ENCODE peak calls at places on chromosomes 3 and 15, in six cellular contexts. W, H, Z, D, X and O are unnamed samples. For H3K4me1 and H3K36me3, the result is how much of the 10 kb centered on the place peaks cover.

GRCh38 chr3:54954019-54954418 is 26.2 kb upstream of the LRTM1 start:
- DNase-seq in W (no peak), H (no peak), Z (no peak), D (peak), X (no peak), O (no peak)

GRCh38 chr3:192122832-192123594 is 604.3 kb downstream of the FGF12 start:
- DNase-seq in W (no peak), H (no peak), Z (no peak), D (no peak), X (no peak), O (no peak)

GRCh38 chr3:38555926-38556325 is 59.8 kb downstream of the EXOG start:
- DNase-seq in W (no peak), H (peak), Z (no peak), D (no peak), X (no peak), O (no peak)

GRCh38 chr3:173785004-173785403 is 387.5 kb downstream of the NLGN1 start:
- DNase-seq in W (no peak), H (no peak), Z (no peak), D (no peak), X (no peak), O (no peak)

GRCh38 chr3:5330152-5330810 is 142.8 kb downstream of the EDEM1 start:
- DNase-seq in W (no peak), H (no peak), Z (no peak), D (no peak), X (no peak), O (no peak)

GRCh38 chr15:76334438-76335004 is 2.1 kb upstream of the ISL2 start:
- DNase-seq in W (no peak), H (no peak), Z (no peak), D (no peak), X (no peak), O (no peak)

GRCh38 chr3:103127737-103128136 is 692.9 kb downstream of the ZPLD1 start:
- DNase-seq in W (no peak), H (no peak), Z (no peak), D (no peak), X (no peak), O (no peak)

GRCh38 chr15:63909819-63910437 is 76.2 kb upstream of the HERC1 start:
- DNase-seq in W (no peak), H (peak), Z (no peak), D (no peak), X (no peak), O (no peak)

GRCh38 chr3:100048248-100048647 is 66.1 kb downstream of the FILIP1L start:
- DNase-seq in W (peak), H (no peak), Z (no peak), D (no peak), X (no peak), O (no peak)

GRCh38 chr3:140463401-140463800 is 214.5 kb upstream of the TRIM42 start:
- DNase-seq in W (no peak), H (no peak), Z (no peak), D (no peak), X (no peak), O (no peak)

GRCh38 chr3:82236257-82236656 is 474.8 kb upstream of the GBE1 start:
- DNase-seq in W (no peak), H (no peak), Z (no peak), D (no peak), X (no peak), O (no peak)

GRCh38 chr3:136547293-136547692 is 204.9 kb downstream of the STAG1 start:
- DNase-seq in W (no peak), H (no peak), Z (no peak), D (no peak), X (no peak), O (no peak)

GRCh38 chr3:183541235-183541655 is 14.3 kb downstream of the KLHL6 start:
- DNase-seq in W (no peak), H (no peak), Z (no peak), D (no peak), X (peak), O (no peak)
- H3K4me1 ChIP-seq in W (under half), H (half or more), Z (under half), D (under half), X (half or more), O (under half)

DNA sequence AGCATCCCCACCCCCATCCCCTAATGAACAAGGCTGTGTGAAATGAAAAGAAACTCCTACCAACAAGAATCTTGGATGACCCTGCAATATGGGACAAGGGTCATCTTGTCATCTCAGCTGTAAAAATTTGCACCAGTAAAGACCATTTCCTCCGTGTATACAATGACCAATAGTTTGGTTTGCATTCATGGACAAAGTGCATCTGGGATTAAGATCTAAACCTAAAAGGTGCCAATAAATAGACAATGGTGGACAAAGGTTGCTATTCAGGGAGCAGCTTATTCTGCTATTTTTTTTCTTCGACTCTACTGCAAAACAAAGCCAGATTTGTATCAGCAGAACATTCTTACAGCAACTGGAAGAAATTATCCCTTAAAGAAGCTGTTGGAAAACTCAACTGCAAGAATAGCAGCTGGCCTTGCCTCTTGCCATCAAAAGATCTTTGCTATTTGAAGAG is 8.0 kb downstream of the MGLL start:
- DNase-seq in W (no peak), H (no peak), Z (no peak), D (no peak), X (no peak), O (peak)
- H3K36me3 ChIP-seq in W (under half), H (half or more), Z (half or more), D (half or more), X (under half), O (under half)

DNA sequence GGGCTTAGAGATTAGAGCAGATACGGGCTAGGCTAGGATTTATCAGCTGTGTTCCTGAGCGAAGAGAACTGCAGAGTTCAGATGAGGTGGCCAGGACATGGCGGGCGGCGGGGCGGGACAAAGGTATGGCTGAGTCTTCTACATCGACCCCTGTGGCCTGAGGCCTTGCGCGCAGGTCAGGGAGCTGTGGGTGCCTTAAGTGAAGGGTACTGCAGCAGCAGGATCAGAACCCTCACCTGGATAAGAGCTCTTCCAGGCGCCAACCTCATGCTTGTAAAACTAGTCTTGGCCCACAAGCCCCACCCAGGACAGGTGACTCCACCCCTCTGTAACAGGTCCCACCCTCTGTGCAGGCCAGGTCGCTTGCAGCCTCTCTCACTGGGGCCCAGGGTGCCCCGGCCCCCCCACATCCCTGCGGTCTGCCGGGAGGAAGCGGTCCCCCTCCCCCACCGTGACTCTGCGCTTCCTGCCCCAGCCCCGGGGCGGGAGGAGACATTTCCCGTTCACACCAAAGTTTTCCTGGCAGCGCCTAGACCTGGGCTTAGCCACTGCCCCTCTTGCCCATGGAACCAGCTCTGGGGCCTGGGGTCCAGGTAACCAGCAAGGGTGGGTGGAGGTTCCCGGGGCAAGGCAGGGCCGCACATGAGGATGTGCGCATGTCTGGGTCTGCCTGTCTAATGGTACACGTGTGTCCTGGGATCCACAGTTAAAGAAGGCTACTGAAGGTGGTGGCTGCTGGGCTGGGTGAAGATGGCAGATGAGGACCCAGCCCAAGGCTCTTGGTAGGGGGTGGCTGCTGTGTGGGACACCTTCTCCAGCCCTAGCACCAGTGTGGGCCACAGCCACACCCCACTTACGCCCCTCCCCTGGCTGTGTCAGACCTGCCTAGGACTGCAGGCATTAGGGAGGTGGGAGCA is 8.3 kb downstream of the NBEAL2 start:
- DNase-seq in W (peak), H (peak), Z (peak), D (peak), X (peak), O (peak)
- H3K4me1 ChIP-seq in W (under half), H (half or more), Z (under half), D (under half), X (half or more), O (under half)

GRCh38 chr15:26070095-26070532 is 207.0 kb upstream of the ATP10A start:
- DNase-seq in W (no peak), H (no peak), Z (no peak), D (no peak), X (no peak), O (no peak)

GRCh38 chr15:26066896-26067295 is 203.8 kb upstream of the ATP10A start:
- DNase-seq in W (no peak), H (no peak), Z (no peak), D (no peak), X (no peak), O (no peak)

GRCh38 chr15:26069204-26069603 is 206.1 kb upstream of the ATP10A start:
- DNase-seq in W (no peak), H (no peak), Z (no peak), D (no peak), X (no peak), O (no peak)

GRCh38 chr15:26065723-26066122 is 202.6 kb upstream of the ATP10A start:
- DNase-seq in W (no peak), H (no peak), Z (no peak), D (no peak), X (no peak), O (no peak)
- H3K36me3 ChIP-seq in W (under half), H (under half), Z (under half), D (under half), X (under half), O (under half)